ENCODE peak calls at places on chromosomes 1 and 21, in nine cellular contexts. One of them, this sample, is unnamed.

GRCh38 chr1:63662846-63663245 is 69.6 kb downstream of the PGM1 start:
- DNase-seq in cardiac muscle cell: peak
- DNase-seq in stimulated activated CD4-positive, alpha-beta T cell treated with anti-CD3 and anti-CD28 coated beads, Interleukin-1b, Interleukin-23, amount 100 ng/mL, for 1 hour: no peak
- DNase-seq in hippocampal formation: no peak
- DNase-seq in activated naive CD8-positive, alpha-beta T cell treated with anti-CD3 and anti-CD28 coated beads, Interleukin-2, amount 50 U/mL, for 16 hours: no peak
- DNase-seq in ovary: no peak
- DNase-seq in activated T-cell treated with anti-CD3 and anti-CD28 coated beads for 24 hours: no peak
- DNase-seq in fibroblast of lung: peak
- DNase-seq in amniotic stem cell: peak
- DNase-seq in this sample: peak

GRCh38 chr1:208088319-208088718 is 155.9 kb downstream of the PLXNA2 start:
- DNase-seq in cardiac muscle cell: no peak
- DNase-seq in stimulated activated CD4-positive, alpha-beta T cell treated with anti-CD3 and anti-CD28 coated beads, Interleukin-1b, Interleukin-23, amount 100 ng/mL, for 1 hour: no peak
- DNase-seq in hippocampal formation: no peak
- DNase-seq in activated naive CD8-positive, alpha-beta T cell treated with anti-CD3 and anti-CD28 coated beads, Interleukin-2, amount 50 U/mL, for 16 hours: no peak
- DNase-seq in ovary: no peak
- DNase-seq in activated T-cell treated with anti-CD3 and anti-CD28 coated beads for 24 hours: no peak
- DNase-seq in fibroblast of lung: no peak
- DNase-seq in amniotic stem cell: no peak
- DNase-seq in this sample: no peak

GRCh38 chr1:163054056-163054706 is 15.0 kb upstream of the RGS4 start:
- DNase-seq in cardiac muscle cell: no peak
- DNase-seq in stimulated activated CD4-positive, alpha-beta T cell treated with anti-CD3 and anti-CD28 coated beads, Interleukin-1b, Interleukin-23, amount 100 ng/mL, for 1 hour: no peak
- DNase-seq in hippocampal formation: no peak
- DNase-seq in activated naive CD8-positive, alpha-beta T cell treated with anti-CD3 and anti-CD28 coated beads, Interleukin-2, amount 50 U/mL, for 16 hours: no peak
- DNase-seq in ovary: no peak
- DNase-seq in activated T-cell treated with anti-CD3 and anti-CD28 coated beads for 24 hours: no peak
- DNase-seq in fibroblast of lung: no peak
- DNase-seq in amniotic stem cell: no peak
- DNase-seq in this sample: no peak

GRCh38 chr21:29221259-29221744 is 77.4 kb upstream of the BACH1 start:
- DNase-seq in cardiac muscle cell: peak
- DNase-seq in stimulated activated CD4-positive, alpha-beta T cell treated with anti-CD3 and anti-CD28 coated beads, Interleukin-1b, Interleukin-23, amount 100 ng/mL, for 1 hour: no peak
- DNase-seq in hippocampal formation: no peak
- DNase-seq in activated naive CD8-positive, alpha-beta T cell treated with anti-CD3 and anti-CD28 coated beads, Interleukin-2, amount 50 U/mL, for 16 hours: no peak
- DNase-seq in ovary: no peak
- DNase-seq in activated T-cell treated with anti-CD3 and anti-CD28 coated beads for 24 hours: no peak
- DNase-seq in fibroblast of lung: peak
- DNase-seq in amniotic stem cell: peak
- DNase-seq in this sample: no peak

GRCh38 chr1:39380036-39380435 is 111.4 kb upstream of the BMP8A start:
- DNase-seq in cardiac muscle cell: no peak
- DNase-seq in stimulated activated CD4-positive, alpha-beta T cell treated with anti-CD3 and anti-CD28 coated beads, Interleukin-1b, Interleukin-23, amount 100 ng/mL, for 1 hour: no peak
- DNase-seq in hippocampal formation: no peak
- DNase-seq in activated naive CD8-positive, alpha-beta T cell treated with anti-CD3 and anti-CD28 coated beads, Interleukin-2, amount 50 U/mL, for 16 hours: no peak
- DNase-seq in ovary: no peak
- DNase-seq in activated T-cell treated with anti-CD3 and anti-CD28 coated beads for 24 hours: no peak
- DNase-seq in fibroblast of lung: no peak
- DNase-seq in amniotic stem cell: no peak
- DNase-seq in this sample: no peak

GRCh38 chr1:206672844-206673758 is 11.6 kb upstream of the MAPKAPK2 start:
- DNase-seq in cardiac muscle cell: peak
- DNase-seq in stimulated activated CD4-positive, alpha-beta T cell treated with anti-CD3 and anti-CD28 coated beads, Interleukin-1b, Interleukin-23, amount 100 ng/mL, for 1 hour: no peak
- DNase-seq in hippocampal formation: no peak
- DNase-seq in activated naive CD8-positive, alpha-beta T cell treated with anti-CD3 and anti-CD28 coated beads, Interleukin-2, amount 50 U/mL, for 16 hours: no peak
- DNase-seq in ovary: no peak
- DNase-seq in activated T-cell treated with anti-CD3 and anti-CD28 coated beads for 24 hours: no peak
- DNase-seq in fibroblast of lung: peak
- DNase-seq in amniotic stem cell: no peak
- DNase-seq in this sample: no peak

GRCh38 chr21:28903448-28903847 is 89.2 kb downstream of the LTN1 start:
- DNase-seq in cardiac muscle cell: no peak
- DNase-seq in stimulated activated CD4-positive, alpha-beta T cell treated with anti-CD3 and anti-CD28 coated beads, Interleukin-1b, Interleukin-23, amount 100 ng/mL, for 1 hour: no peak
- DNase-seq in hippocampal formation: no peak
- DNase-seq in activated naive CD8-positive, alpha-beta T cell treated with anti-CD3 and anti-CD28 coated beads, Interleukin-2, amount 50 U/mL, for 16 hours: no peak
- DNase-seq in ovary: no peak
- DNase-seq in activated T-cell treated with anti-CD3 and anti-CD28 coated beads for 24 hours: no peak
- DNase-seq in fibroblast of lung: no peak
- DNase-seq in amniotic stem cell: no peak
- DNase-seq in this sample: no peak

GRCh38 chr21:37891953-37892352 is 24.3 kb downstream of the KCNJ6 start:
- DNase-seq in cardiac muscle cell: no peak
- DNase-seq in stimulated activated CD4-positive, alpha-beta T cell treated with anti-CD3 and anti-CD28 coated beads, Interleukin-1b, Interleukin-23, amount 100 ng/mL, for 1 hour: no peak
- DNase-seq in hippocampal formation: no peak
- DNase-seq in activated naive CD8-positive, alpha-beta T cell treated with anti-CD3 and anti-CD28 coated beads, Interleukin-2, amount 50 U/mL, for 16 hours: no peak
- DNase-seq in ovary: no peak
- DNase-seq in activated T-cell treated with anti-CD3 and anti-CD28 coated beads for 24 hours: no peak
- DNase-seq in fibroblast of lung: no peak
- DNase-seq in amniotic stem cell: no peak
- DNase-seq in this sample: no peak

GRCh38 chr1:29469457-29469856 is 233.1 kb downstream of the PTPRU start:
- DNase-seq in cardiac muscle cell: peak
- DNase-seq in stimulated activated CD4-positive, alpha-beta T cell treated with anti-CD3 and anti-CD28 coated beads, Interleukin-1b, Interleukin-23, amount 100 ng/mL, for 1 hour: no peak
- DNase-seq in hippocampal formation: no peak
- DNase-seq in activated naive CD8-positive, alpha-beta T cell treated with anti-CD3 and anti-CD28 coated beads, Interleukin-2, amount 50 U/mL, for 16 hours: no peak
- DNase-seq in ovary: no peak
- DNase-seq in activated T-cell treated with anti-CD3 and anti-CD28 coated beads for 24 hours: no peak
- DNase-seq in fibroblast of lung: no peak
- DNase-seq in amniotic stem cell: no peak
- DNase-seq in this sample: no peak

GRCh38 chr1:152537496-152537895 is 23.2 kb downstream of the CRCT1 start:
- DNase-seq in cardiac muscle cell: no peak
- DNase-seq in stimulated activated CD4-positive, alpha-beta T cell treated with anti-CD3 and anti-CD28 coated beads, Interleukin-1b, Interleukin-23, amount 100 ng/mL, for 1 hour: no peak
- DNase-seq in hippocampal formation: no peak
- DNase-seq in activated naive CD8-positive, alpha-beta T cell treated with anti-CD3 and anti-CD28 coated beads, Interleukin-2, amount 50 U/mL, for 16 hours: no peak
- DNase-seq in ovary: no peak
- DNase-seq in activated T-cell treated with anti-CD3 and anti-CD28 coated beads for 24 hours: no peak
- DNase-seq in fibroblast of lung: no peak
- DNase-seq in amniotic stem cell: no peak
- DNase-seq in this sample: no peak

This sample was measured in epithelial cell of esophagus.